ENCODE peak calls at places on chromosomes 1 and 21, in seven cellular contexts. One of them, this sample, is unnamed. For H3K4me1, the result is how much of the 10 kb centered on the place peaks cover.

GRCh38 chr21:8993943-8994639 is 1527.3 kb upstream of the TPTE start:
- DNase-seq in spleen: no peak
- DNase-seq in body of pancreas: no peak
- DNase-seq in IMR-90: no peak
- DNase-seq in ovary: no peak
- DNase-seq in OCI-LY7: no peak
- DNase-seq in cardiac muscle cell: no peak
- DNase-seq in this sample: no peak

GRCh38 chr1:230896719-230897118 is 28.4 kb upstream of the C1orf198 start:
- DNase-seq in IMR-90: peak
- DNase-seq in spleen: no peak
- DNase-seq in cardiac muscle cell: no peak
- DNase-seq in ovary: no peak
- DNase-seq in body of pancreas: no peak
- DNase-seq in OCI-LY7: no peak
- DNase-seq in this sample: no peak

GRCh38 chr1:205504311-205505075 is at the start of gene CDK18:
- DNase-seq in spleen: peak
- DNase-seq in OCI-LY7: peak
- DNase-seq in body of pancreas: peak
- DNase-seq in IMR-90: no peak
- DNase-seq in ovary: peak
- DNase-seq in cardiac muscle cell: peak
- DNase-seq in this sample: peak

GRCh38 chr1:78491311-78492071 is 717 bp downstream of the PTGFR start:
- DNase-seq in spleen: no peak
- DNase-seq in body of pancreas: peak
- DNase-seq in IMR-90: peak
- DNase-seq in OCI-LY7: no peak
- DNase-seq in cardiac muscle cell: peak
- DNase-seq in ovary: peak
- DNase-seq in this sample: no peak

GRCh38 chr1:224203243-224204016 is 20.4 kb downstream of the DEGS1 start:
- DNase-seq in spleen: peak
- DNase-seq in ovary: no peak
- DNase-seq in body of pancreas: no peak
- DNase-seq in IMR-90: peak
- DNase-seq in OCI-LY7: peak
- DNase-seq in cardiac muscle cell: no peak
- DNase-seq in this sample: no peak

GRCh38 chr21:27513016-27513415 is 546.1 kb upstream of the ADAMTS5 start:
- DNase-seq in body of pancreas: no peak
- DNase-seq in OCI-LY7: no peak
- DNase-seq in cardiac muscle cell: no peak
- DNase-seq in IMR-90: no peak
- DNase-seq in spleen: no peak
- DNase-seq in ovary: no peak
- DNase-seq in this sample: no peak

GRCh38 chr1:100941098-100941527 is 45.2 kb downstream of the SLC30A7 start:
- DNase-seq in ovary: no peak
- DNase-seq in OCI-LY7: no peak
- DNase-seq in cardiac muscle cell: no peak
- DNase-seq in spleen: no peak
- DNase-seq in IMR-90: no peak
- DNase-seq in body of pancreas: no peak
- DNase-seq in this sample: no peak

GRCh38 chr1:11948822-11949458 is 14.4 kb downstream of the PLOD1 start:
- DNase-seq in OCI-LY7: peak
- DNase-seq in ovary: no peak
- DNase-seq in IMR-90: peak
- DNase-seq in spleen: no peak
- DNase-seq in body of pancreas: no peak
- DNase-seq in cardiac muscle cell: no peak
- DNase-seq in this sample: no peak

GRCh38 chr1:1835546-1835945 is 55.3 kb downstream of the GNB1 start:
- DNase-seq in ovary: no peak
- DNase-seq in OCI-LY7: peak
- DNase-seq in body of pancreas: no peak
- DNase-seq in IMR-90: no peak
- DNase-seq in cardiac muscle cell: no peak
- DNase-seq in spleen: no peak
- DNase-seq in this sample: no peak
- H3K4me1 ChIP-seq in ovary: under half
- H3K4me1 ChIP-seq in OCI-LY7: half or more
- H3K4me1 ChIP-seq in body of pancreas: under half
- H3K4me1 ChIP-seq in IMR-90: under half
- H3K4me1 ChIP-seq in cardiac muscle cell: under half
- H3K4me1 ChIP-seq in spleen: half or more
- H3K4me1 ChIP-seq in this sample: under half

GRCh38 chr21:19022978-19023377 is 619.4 kb upstream of the TMPRSS15 start:
- DNase-seq in body of pancreas: no peak
- DNase-seq in IMR-90: no peak
- DNase-seq in ovary: no peak
- DNase-seq in cardiac muscle cell: no peak
- DNase-seq in spleen: no peak
- DNase-seq in OCI-LY7: no peak
- DNase-seq in this sample: no peak
- H3K27ac ChIP-seq in body of pancreas: no peak
- H3K27ac ChIP-seq in IMR-90: no peak
- H3K27ac ChIP-seq in ovary: no peak
- H3K27ac ChIP-seq in cardiac muscle cell: no peak
- H3K27ac ChIP-seq in spleen: no peak
- H3K27ac ChIP-seq in OCI-LY7: no peak
- H3K27ac ChIP-seq in this sample: no peak

DNA sequence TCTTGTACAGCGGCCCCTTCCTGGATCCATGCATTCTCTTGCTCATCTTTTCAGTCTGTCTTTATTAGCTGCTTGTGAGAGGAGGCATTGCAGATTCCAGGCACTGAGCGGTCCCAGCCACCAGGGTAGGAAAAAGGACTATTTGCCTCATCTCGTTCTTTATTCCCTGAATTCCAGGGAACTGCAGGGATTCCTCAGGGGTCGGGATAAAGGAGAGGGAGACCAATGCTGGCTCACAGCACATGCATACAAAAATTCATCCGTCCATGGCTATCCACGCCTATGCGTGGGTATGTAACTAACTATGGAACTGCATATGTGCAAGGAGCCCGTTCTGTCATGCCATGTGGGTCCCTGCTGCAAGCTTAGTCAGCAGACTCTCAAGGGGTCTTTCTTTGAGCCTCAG is 879 bp upstream of the PLPPR5 start:
- DNase-seq in cardiac muscle cell: no peak
- DNase-seq in IMR-90: no peak
- DNase-seq in ovary: no peak
- DNase-seq in OCI-LY7: no peak
- DNase-seq in spleen: no peak
- DNase-seq in body of pancreas: no peak
- DNase-seq in this sample: no peak
- H3K4me3 ChIP-seq in cardiac muscle cell: peak
- H3K4me3 ChIP-seq in IMR-90: no peak
- H3K4me3 ChIP-seq in ovary: no peak
- H3K4me3 ChIP-seq in OCI-LY7: no peak
- H3K4me3 ChIP-seq in spleen: peak
- H3K4me3 ChIP-seq in body of pancreas: no peak
- H3K4me3 ChIP-seq in this sample: no peak

GRCh38 chr1:54325705-54326461 is 80.3 kb downstream of the SSBP3 start:
- DNase-seq in IMR-90: no peak
- DNase-seq in body of pancreas: no peak
- DNase-seq in spleen: no peak
- DNase-seq in OCI-LY7: no peak
- DNase-seq in cardiac muscle cell: no peak
- DNase-seq in ovary: peak
- DNase-seq in this sample: no peak
- H3K4me1 ChIP-seq in IMR-90: half or more
- H3K4me1 ChIP-seq in body of pancreas: under half
- H3K4me1 ChIP-seq in spleen: half or more
- H3K4me1 ChIP-seq in OCI-LY7: under half
- H3K4me1 ChIP-seq in cardiac muscle cell: half or more
- H3K4me1 ChIP-seq in ovary: half or more
- H3K4me1 ChIP-seq in this sample: under half

DNA sequence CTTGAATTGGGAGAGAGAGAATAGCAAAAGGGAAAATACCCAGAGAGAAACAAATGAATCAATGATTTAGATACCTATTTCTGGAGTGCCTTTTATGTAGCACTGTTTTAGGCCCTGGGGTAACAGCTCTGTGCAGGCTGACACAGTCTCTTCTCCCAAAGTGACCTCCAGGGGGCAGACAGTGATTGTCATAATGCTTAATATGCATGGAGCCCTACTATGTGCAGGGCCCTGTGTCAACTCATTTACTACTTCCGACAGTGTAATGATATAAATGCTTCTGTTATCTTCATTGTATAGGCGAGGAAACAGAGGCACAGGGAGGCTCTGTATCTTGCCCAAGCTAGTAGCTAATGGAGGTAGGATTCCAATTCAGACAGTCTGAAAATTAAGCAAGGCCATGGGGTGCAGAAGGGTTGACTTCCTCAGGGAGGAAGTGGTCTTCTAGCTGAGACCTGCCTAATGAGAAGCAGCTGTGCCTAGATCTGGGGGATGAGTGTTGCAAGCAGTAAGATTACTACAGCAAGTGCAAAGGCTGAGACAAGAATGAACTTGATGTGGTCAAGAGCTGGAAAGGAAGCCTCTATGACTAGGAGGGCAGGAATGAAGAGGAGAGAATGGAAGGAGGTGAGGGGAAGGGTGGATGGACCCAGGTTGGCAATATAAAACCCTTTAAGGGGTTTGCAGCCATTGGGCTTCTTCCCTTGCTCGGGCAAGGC is 16.2 kb upstream of the SERINC2 start:
- DNase-seq in body of pancreas: no peak
- DNase-seq in OCI-LY7: peak
- DNase-seq in cardiac muscle cell: no peak
- DNase-seq in IMR-90: peak
- DNase-seq in ovary: no peak
- DNase-seq in spleen: no peak
- DNase-seq in this sample: no peak
- H3K27ac ChIP-seq in body of pancreas: no peak
- H3K27ac ChIP-seq in OCI-LY7: no peak
- H3K27ac ChIP-seq in cardiac muscle cell: no peak
- H3K27ac ChIP-seq in IMR-90: peak
- H3K27ac ChIP-seq in ovary: no peak
- H3K27ac ChIP-seq in spleen: no peak
- H3K27ac ChIP-seq in this sample: no peak

GRCh38 chr1:76868916-76869315 is 1.6 kb downstream of the ST6GALNAC5 start:
- DNase-seq in IMR-90: no peak
- DNase-seq in cardiac muscle cell: peak
- DNase-seq in OCI-LY7: no peak
- DNase-seq in ovary: peak
- DNase-seq in body of pancreas: no peak
- DNase-seq in spleen: no peak
- DNase-seq in this sample: no peak
- H3K4me3 ChIP-seq in IMR-90: no peak
- H3K4me3 ChIP-seq in cardiac muscle cell: peak
- H3K4me3 ChIP-seq in OCI-LY7: no peak
- H3K4me3 ChIP-seq in ovary: peak
- H3K4me3 ChIP-seq in body of pancreas: no peak
- H3K4me3 ChIP-seq in spleen: peak
- H3K4me3 ChIP-seq in this sample: peak

DNA sequence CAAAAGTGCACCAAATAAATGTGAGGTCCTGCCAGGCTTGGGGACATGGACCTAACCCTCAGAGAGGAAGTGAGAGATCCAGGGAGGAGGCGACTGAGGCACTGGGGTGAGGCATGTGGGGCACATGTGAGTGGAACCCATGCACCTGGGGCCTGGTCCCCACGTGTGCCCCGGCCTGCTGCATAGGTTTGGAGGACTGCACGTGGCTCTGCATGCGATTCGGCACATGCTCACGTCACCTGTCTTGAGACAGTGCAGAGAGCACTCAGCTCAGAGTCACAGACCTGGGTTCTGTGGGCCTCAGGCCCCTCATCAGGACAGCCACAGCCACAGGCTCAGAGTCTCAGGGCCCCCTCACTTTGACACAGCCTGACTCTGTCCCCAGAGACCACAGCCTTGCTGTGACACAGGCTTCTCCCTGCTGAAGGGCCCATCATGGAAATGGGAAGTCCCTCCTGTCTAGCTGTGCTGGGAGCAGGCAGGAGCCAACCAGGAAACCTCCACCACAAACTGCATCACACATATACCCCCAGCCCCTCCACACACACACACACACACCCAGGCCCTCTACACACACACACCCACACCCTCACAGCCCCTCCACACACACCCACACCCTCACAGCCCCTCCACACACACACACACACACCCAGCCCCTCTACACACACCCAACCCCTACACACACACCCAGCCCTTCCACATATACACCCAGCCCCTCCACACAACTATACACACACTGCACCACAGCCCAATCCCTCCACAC is 48.2 kb downstream of the SLC9A1 start:
- DNase-seq in spleen: peak
- DNase-seq in ovary: no peak
- DNase-seq in body of pancreas: no peak
- DNase-seq in cardiac muscle cell: no peak
- DNase-seq in IMR-90: no peak
- DNase-seq in OCI-LY7: peak
- DNase-seq in this sample: no peak
- H3K4me1 ChIP-seq in spleen: half or more
- H3K4me1 ChIP-seq in ovary: under half
- H3K4me1 ChIP-seq in body of pancreas: under half
- H3K4me1 ChIP-seq in cardiac muscle cell: under half
- H3K4me1 ChIP-seq in IMR-90: under half
- H3K4me1 ChIP-seq in OCI-LY7: under half
- H3K4me1 ChIP-seq in this sample: under half

GRCh38 chr1:151629278-151629677 is 17.4 kb downstream of the SNX27 start:
- DNase-seq in IMR-90: no peak
- DNase-seq in cardiac muscle cell: no peak
- DNase-seq in OCI-LY7: no peak
- DNase-seq in ovary: no peak
- DNase-seq in body of pancreas: no peak
- DNase-seq in spleen: no peak
- DNase-seq in this sample: no peak
- H3K27ac ChIP-seq in IMR-90: no peak
- H3K27ac ChIP-seq in cardiac muscle cell: no peak
- H3K27ac ChIP-seq in OCI-LY7: no peak
- H3K27ac ChIP-seq in ovary: no peak
- H3K27ac ChIP-seq in body of pancreas: no peak
- H3K27ac ChIP-seq in spleen: no peak
- H3K27ac ChIP-seq in this sample: no peak

DNA sequence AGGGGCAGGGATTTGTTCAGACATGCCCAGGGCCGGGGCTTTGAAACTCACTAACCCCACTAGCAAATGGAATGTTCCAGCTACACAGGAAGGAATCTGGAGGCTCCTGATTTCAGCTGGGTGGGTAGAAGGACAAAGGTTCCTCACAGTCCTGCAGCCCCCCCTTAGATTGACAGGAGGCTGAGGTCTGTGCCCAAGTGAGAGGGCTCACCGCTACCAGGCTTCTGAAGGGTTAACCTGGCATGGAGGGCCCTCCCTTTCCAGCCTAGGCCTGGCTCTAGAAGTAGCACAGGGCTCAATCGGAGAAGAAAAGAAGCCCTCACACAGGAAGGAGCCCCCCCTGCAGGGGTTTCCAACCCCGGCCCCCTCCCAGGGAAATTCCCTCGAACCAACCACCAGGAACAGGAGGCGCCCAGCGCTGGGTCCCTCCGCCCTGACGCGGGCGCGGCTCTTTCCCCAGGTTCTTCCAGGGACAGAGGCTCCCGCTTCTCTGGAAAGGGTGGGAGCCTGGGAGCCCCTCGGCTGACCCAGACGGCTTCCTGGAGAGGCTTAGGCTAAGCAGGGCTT is 3.3 kb downstream of the EPHA2 start:
- DNase-seq in IMR-90: peak
- DNase-seq in OCI-LY7: no peak
- DNase-seq in ovary: no peak
- DNase-seq in body of pancreas: no peak
- DNase-seq in cardiac muscle cell: no peak
- DNase-seq in spleen: no peak
- DNase-seq in this sample: no peak
- H3K4me3 ChIP-seq in IMR-90: peak
- H3K4me3 ChIP-seq in OCI-LY7: no peak
- H3K4me3 ChIP-seq in ovary: peak
- H3K4me3 ChIP-seq in body of pancreas: no peak
- H3K4me3 ChIP-seq in cardiac muscle cell: no peak
- H3K4me3 ChIP-seq in spleen: peak
- H3K4me3 ChIP-seq in this sample: peak

This sample was measured in thoracic aorta.